ENCODE peak calls at places on chromosomes 12 and 14, in nine cellular contexts. K, S, U, E, C, P, X, T and L are unnamed samples.

GRCh38 chr12:129673807-129674206 is 230.0 kb downstream of the TMEM132D start:
- DNase-seq in K (no peak), S (no peak), U (no peak), E (no peak), C (no peak), P (no peak), X (no peak), T (no peak), L (no peak)

GRCh38 chr12:108850854-108851573 is 6.4 kb downstream of the SSH1 start:
- DNase-seq in K (peak; percentile 67), S (peak; percentile 76), U (peak; percentile 62), E (peak; percentile 86), C (peak; percentile 58), P (no peak), X (peak; percentile 88), T (no peak), L (peak; percentile 86)

GRCh38 chr12:65335021-65335714 is 56.7 kb downstream of the MSRB3 start:
- DNase-seq in K (peak; percentile 36), S (no peak), U (no peak), E (peak; percentile 25), C (peak; percentile 43), P (no peak), X (peak; percentile 95), T (peak; percentile 63), L (peak; percentile 96)

GRCh38 chr12:100229876-100230275 is 29.3 kb downstream of the ACTR6 start:
- DNase-seq in K (no peak), S (no peak), U (no peak), E (no peak), C (peak; percentile 80), P (no peak), X (no peak), T (no peak), L (no peak)

GRCh38 chr12:120961604-120962486 is 16.5 kb upstream of the HNF1A start:
- DNase-seq in K (peak; percentile 62), S (peak; percentile 40), U (peak; percentile 18), E (no peak), C (no peak), P (no peak), X (no peak), T (no peak), L (no peak)

GRCh38 chr12:5396541-5396940 is 35.4 kb upstream of the NTF3 start:
- DNase-seq in K (no peak), S (no peak), U (no peak), E (no peak), C (no peak), P (no peak), X (no peak), T (no peak), L (no peak)

GRCh38 chr12:3630111-3630510 is 122.8 kb downstream of the CRACR2A start:
- DNase-seq in K (no peak), S (no peak), U (no peak), E (no peak), C (no peak), P (no peak), X (no peak), T (no peak), L (no peak)

GRCh38 chr12:32397703-32398102 is 1.7 kb upstream of the FGD4 start:
- DNase-seq in K (no peak), S (no peak), U (no peak), E (no peak), C (no peak), P (no peak), X (no peak), T (no peak), L (no peak)

GRCh38 chr12:130775953-130776856 is 60.1 kb upstream of the RIMBP2 start:
- DNase-seq in K (peak; percentile 36), S (peak; percentile 33), U (peak; percentile 36), E (peak; percentile 17), C (peak; percentile 79), P (no peak), X (peak; percentile 86), T (peak; percentile 64), L (peak; percentile 82)

GRCh38 chr14:77498120-77498979 is at the start of gene ISM2:
- DNase-seq in K (peak; percentile 29), S (peak; percentile 43), U (peak; percentile 31), E (no peak), C (peak; percentile 31), P (peak; percentile 16), X (peak; percentile 23), T (no peak), L (peak; percentile 41)

GRCh38 chr14:30655124-30655523 is 33.0 kb downstream of the SCFD1 start:
- DNase-seq in K (no peak), S (no peak), U (no peak), E (no peak), C (no peak), P (no peak), X (no peak), T (no peak), L (no peak)

GRCh38 chr14:101442451-101442850 is 118.8 kb upstream of the DIO3 start:
- DNase-seq in K (no peak), S (no peak), U (no peak), E (no peak), C (peak; percentile 7), P (peak; percentile 44), X (no peak), T (no peak), L (no peak)

GRCh38 chr12:128486951-128487350 is 220.0 kb downstream of the TMEM132C start:
- DNase-seq in K (peak; percentile 6), S (no peak), U (no peak), E (no peak), C (no peak), P (no peak), X (no peak), T (no peak), L (no peak)

DNA sequence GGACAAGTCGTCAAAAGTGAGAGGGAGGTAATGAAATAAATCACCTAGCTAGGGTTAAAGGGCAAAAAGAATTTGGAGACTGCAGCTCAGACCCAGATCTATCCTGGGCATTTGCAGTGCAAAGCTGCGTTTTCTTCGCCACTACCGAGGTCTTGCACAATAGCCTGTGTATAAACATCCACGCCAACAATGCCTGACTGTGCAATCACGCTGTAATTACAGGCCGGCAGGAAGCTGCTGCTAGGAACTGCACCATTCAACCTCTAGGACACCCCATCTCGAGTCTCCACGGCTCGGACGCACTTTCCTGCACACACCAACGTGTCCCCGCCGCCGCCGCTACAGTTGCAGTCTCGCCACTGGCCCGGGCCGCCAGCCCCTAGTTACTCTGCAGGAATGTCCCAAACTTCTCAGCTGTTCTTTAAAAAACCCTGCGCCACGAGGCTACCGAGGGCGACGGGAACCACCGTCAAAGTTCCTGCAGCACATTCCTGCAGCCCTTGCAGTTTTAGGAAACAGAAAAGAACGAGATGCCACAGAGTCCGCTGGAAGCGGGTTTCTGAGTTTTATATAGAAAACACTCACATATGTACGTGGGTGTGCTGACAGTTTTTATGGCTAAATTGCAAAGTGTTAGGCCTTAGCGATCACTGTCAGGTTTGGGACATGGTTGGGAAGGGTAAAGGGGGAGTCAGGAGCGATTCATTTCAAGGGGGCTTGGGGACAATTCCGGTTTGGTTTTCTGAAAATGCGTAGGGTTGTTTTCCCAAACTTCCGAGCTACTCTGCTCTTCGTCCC is 65.6 kb upstream of the PTGR2 start:
- DNase-seq in K (peak; percentile 88), S (peak; percentile 49), U (peak; percentile 73), E (peak; percentile 70), C (peak; percentile 95), P (no peak), X (peak; percentile 96), T (peak; percentile 76), L (peak; percentile 97)
- TF ChIP-seq CTCF in K (no peak), S (no peak), U (no peak), E (peak; percentile 12), C (no peak), P (no peak), X (peak; percentile 46), T (peak; percentile 10), L (peak; percentile 26)

DNA sequence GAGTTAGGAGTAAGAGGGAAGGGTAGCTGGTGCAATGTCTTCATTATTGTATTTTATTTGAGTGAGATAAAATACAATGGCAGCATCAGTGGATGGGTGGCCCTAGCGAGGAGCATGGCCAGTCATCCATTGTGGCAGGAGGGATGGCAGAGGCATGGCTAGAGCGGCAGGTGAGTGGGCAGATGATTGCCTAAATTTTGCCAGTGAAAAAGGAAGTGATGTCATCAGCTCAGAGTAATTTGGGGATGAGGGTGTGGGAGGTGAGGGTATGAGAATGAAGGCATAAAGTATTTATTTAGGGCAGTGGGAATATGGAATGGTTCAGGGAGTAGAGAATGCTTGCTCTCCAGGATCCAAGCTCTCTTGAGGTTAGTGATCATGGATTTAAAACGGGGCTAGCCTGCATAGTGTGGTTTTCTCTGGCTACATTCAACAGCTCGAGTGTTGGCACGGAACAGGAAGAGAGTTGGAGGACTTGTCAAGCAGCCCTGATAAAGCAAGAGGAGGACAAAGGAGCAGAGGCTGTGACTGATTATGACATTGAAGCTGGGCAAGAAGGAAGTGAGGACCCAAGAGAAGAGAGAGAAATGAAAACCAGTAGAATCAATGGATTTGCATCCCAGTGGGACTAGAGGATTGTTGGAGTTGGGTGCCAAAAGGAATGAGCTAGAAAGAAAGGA is 18.7 kb upstream of the SERPINA6 start:
- DNase-seq in K (no peak), S (no peak), U (no peak), E (no peak), C (peak; percentile 39), P (no peak), X (no peak), T (no peak), L (no peak)
- H3K4me3 ChIP-seq in K (no peak overlapping the region), S (no peak overlapping the region), U (no peak overlapping the region), E (no peak overlapping the region), C (no peak overlapping the region), P (no peak overlapping the region), X (peak overlapping the region; percentile 33), T (no peak overlapping the region), L (no peak overlapping the region)

DNA sequence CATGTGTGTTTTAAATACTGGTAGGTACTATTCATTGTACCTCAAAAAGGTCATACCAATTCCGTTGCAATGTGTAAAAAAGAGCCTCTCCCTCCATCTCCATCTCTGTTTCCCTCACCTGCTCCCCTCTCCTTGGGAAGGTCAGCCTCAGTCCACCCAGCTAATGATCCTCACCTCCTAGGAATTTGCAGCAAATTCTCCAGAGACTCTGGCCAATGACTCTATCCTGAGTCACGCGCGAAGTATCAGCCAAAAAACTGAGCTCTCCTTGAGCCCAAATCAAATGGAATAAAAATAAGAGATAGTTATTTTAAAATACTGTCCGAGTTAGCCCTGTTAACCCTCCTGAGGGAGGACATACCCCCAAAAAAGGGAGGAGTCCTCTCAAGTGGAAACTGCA is 148.4 kb downstream of the DPF3 start:
- DNase-seq in K (no peak), S (no peak), U (no peak), E (no peak), C (no peak), P (no peak), X (peak; percentile 95), T (peak; percentile 46), L (peak; percentile 76)
- TF ChIP-seq CTCF in K (no peak), S (no peak), U (no peak), E (no peak), C (no peak), P (no peak), X (no peak), T (no peak), L (no peak)

DNA sequence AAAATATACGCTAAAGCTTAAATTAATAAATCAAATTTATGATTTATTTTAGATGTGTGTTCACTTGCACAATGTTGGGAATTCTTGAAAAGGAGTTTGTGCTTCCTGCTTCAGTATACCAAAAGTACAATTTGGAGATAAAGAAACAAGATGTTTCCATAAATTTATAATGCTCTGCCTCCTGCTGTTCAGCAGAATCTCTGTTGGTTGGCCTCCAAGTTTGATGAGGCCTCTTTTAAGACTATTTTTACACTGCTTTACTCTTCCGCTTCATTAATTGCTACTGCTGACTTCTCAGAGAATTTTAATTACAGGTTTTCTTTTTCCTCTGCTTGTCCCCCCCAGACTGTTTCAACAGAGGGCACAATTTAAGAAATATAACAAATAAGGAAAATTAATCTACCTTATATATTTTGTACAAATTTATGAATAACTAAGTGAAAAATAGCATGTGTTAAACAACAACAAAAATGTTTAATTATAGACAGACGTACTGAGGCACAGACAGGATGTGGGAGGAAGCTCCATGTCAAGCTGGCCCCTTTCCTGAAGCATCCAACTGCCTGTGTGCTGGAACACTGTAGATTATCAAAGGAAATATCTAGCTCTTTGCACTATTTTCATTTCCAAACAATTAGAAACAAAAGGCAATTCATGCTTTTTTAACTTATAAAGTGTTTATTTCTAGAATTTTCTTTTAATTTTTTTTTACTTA is 83.9 kb downstream of the PIK3C2G start:
- DNase-seq in K (no peak), S (no peak), U (no peak), E (no peak), C (no peak), P (no peak), X (no peak), T (no peak), L (peak; percentile 36)
- H3K4me3 ChIP-seq in K (no peak overlapping the region), S (no peak overlapping the region), U (no peak overlapping the region), E (no peak overlapping the region), C (no peak overlapping the region), P (no peak overlapping the region), X (no peak overlapping the region), T (no peak overlapping the region), L (no peak overlapping the region)